ENCODE peak calls at places on chromosomes 13 and 19, in seven cellular contexts. A is sigmoid colon; S is foreskin keratinocyte; Q is heart left ventricle; N is CD4-positive, alpha-beta T cell; K is body of pancreas; I is BJ. O is an unnamed sample.

GRCh38 chr13:44903596-44903995 is 85.7 kb downstream of the NUFIP1 start:
- DNase-seq in S (no peak), Q (peak; percentile 81), N (no peak), I (peak; percentile 79), K (peak; percentile 47), A (peak; percentile 93), O (no peak)

GRCh38 chr19:46297700-46298476 is 1.0 kb downstream of the HIF3A start:
- DNase-seq in S (no peak), K (peak; percentile 41), I (no peak), A (peak; percentile 97), Q (peak; percentile 92), N (no peak), O (no peak)

GRCh38 chr13:45921337-45921736 is 69.8 kb upstream of the SIAH3 start:
- DNase-seq in K (no peak), S (no peak), A (no peak), N (no peak), I (no peak), Q (no peak), O (no peak)

GRCh38 chr19:42440357-42441046 is 2.2 kb downstream of the CXCL17 start:
- DNase-seq in A (peak; percentile 80), Q (peak; percentile 88), K (peak; percentile 84), I (no peak), S (no peak), N (peak; percentile 75), O (no peak)

GRCh38 chr19:42090687-42091086 is 14.7 kb downstream of the ZNF574 start:
- DNase-seq in S (no peak), I (no peak), A (no peak), Q (no peak), N (no peak), K (no peak), O (no peak)

GRCh38 chr19:4295972-4296771 is 6.0 kb downstream of the TMIGD2 start:
- DNase-seq in I (no peak), S (no peak), N (no peak), Q (no peak), K (no peak), A (no peak), O (no peak)

GRCh38 chr19:15240539-15240938 is 8.3 kb upstream of the EPHX3 start:
- DNase-seq in Q (no peak), I (no peak), A (no peak), S (no peak), N (no peak), K (no peak), O (no peak)

GRCh38 chr13:113090415-113090770 is 15.2 kb upstream of the F7 start:
- DNase-seq in Q (peak; percentile 18), S (no peak), N (no peak), A (peak; percentile 50), K (no peak), I (no peak), O (no peak)

GRCh38 chr19:17576758-17577532 is 21.5 kb downstream of the COLGALT1 start:
- DNase-seq in I (no peak), N (no peak), S (no peak), Q (no peak), K (no peak), A (no peak), O (no peak)

GRCh38 chr19:899363-900301 is 6.3 kb downstream of the RNU6-9 start:
- DNase-seq in I (no peak), N (no peak), A (no peak), S (no peak), Q (no peak), K (no peak), O (no peak)

GRCh38 chr19:39308531-39309304 is 11.9 kb downstream of the LRFN1 start:
- DNase-seq in I (no peak), A (peak; percentile 22), S (no peak), N (no peak), K (no peak), Q (no peak), O (no peak)

GRCh38 chr19:12828494-12828893 is 5.9 kb downstream of the RTBDN start:
- DNase-seq in A (no peak), N (no peak), Q (no peak), K (no peak), S (no peak), I (no peak), O (no peak)

GRCh38 chr19:12821761-12822160 is 12.6 kb downstream of the RTBDN start:
- DNase-seq in N (no peak), I (no peak), K (no peak), A (no peak), S (no peak), Q (no peak), O (no peak)

GRCh38 chr19:12825259-12826131 is 8.9 kb downstream of the RTBDN start:
- DNase-seq in N (no peak), S (no peak), A (no peak), I (no peak), K (no peak), Q (no peak), O (no peak)
- TF ChIP-seq CTCF in N (peak; percentile 16), S (peak; percentile 55), A (no peak), I (peak; percentile 47), K (peak; percentile 16), Q (no peak), O (peak; percentile 70)

DNA sequence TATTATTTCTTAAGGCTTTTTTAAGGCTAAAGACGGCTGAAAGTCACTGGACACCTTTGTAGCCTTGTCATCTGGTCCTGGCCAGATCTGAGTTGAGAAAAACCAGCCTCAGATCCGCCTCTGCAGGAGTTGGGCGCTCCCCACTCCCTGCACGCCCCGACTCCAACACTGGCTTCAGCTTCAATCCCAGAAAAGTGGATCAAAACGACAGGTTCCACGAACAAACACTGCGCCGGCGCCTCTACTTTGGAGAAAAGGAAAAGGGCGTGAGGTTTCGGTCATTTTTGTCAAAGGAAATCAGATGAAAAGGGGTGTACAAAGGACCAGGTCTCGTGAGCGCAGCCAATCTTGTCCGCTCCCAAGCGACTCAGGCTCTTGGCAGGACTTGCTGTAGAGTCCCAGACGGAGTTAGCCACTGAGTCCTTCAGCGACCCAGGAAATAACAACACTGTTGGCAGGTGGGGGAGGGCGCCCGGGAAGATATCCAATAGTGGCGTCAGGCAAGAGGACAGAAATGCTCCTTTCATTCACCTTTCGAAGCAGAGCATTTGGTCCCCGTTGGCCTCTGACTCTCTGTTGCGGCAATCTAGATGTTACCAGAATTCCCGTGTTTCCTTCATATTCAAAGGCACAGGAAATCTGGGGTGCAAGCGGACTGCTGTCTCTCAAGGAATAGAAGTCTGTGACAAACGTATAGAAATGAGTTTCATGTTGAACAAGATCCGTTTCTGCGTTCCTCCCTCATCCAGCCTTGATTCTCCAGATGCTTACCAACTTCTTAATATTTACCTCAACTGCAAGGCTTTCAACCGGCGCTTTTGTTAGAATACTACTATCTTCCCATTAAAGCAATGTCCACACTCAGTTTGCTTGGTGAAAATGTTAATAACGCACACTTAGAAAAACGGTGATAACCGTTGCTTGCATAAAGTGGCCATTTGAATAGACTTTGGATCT is 1.8 kb upstream of the CCNA1 start:
- DNase-seq in I (no peak), Q (no peak), N (no peak), K (peak; percentile 42), A (no peak), S (no peak), O (no peak)
- H3K27me3 ChIP-seq in I (peaks cover 20% of the 10 kb centered on the region), Q (peaks cover 12% of the 10 kb centered on the region), N (peaks cover 45% of the 10 kb centered on the region), K (no peaks in the 10 kb centered on the region), A (peaks cover 47% of the 10 kb centered on the region), S (peaks cover 62% of the 10 kb centered on the region), O (peaks cover 15% of the 10 kb centered on the region)

GRCh38 chr19:14097532-14098151 is 7.1 kb upstream of the SAMD1 start:
- DNase-seq in K (no peak), S (no peak), I (no peak), Q (no peak), A (no peak), N (no peak), O (no peak)
- TF ChIP-seq CTCF in K (no peak), S (peak; percentile 36), I (no peak), Q (peak; percentile 32), A (no peak), N (no peak), O (peak; percentile 6)

GRCh38 chr13:20436505-20436904 is 89.2 kb downstream of the CRYL1 start:
- DNase-seq in N (no peak), A (no peak), S (no peak), Q (no peak), I (no peak), K (no peak), O (no peak)

GRCh38 chr13:20441066-20441465 is 84.6 kb downstream of the CRYL1 start:
- DNase-seq in N (no peak), I (no peak), S (no peak), Q (no peak), A (no peak), K (no peak), O (no peak)

GRCh38 chr13:20441879-20442278 is 83.8 kb downstream of the CRYL1 start:
- DNase-seq in I (no peak), Q (no peak), N (no peak), S (peak; percentile 66), K (no peak), A (no peak), O (no peak)

GRCh38 chr13:20438801-20439200 is 86.9 kb downstream of the CRYL1 start:
- DNase-seq in N (no peak), Q (no peak), K (no peak), S (no peak), I (no peak), A (no peak), O (no peak)

DNA sequence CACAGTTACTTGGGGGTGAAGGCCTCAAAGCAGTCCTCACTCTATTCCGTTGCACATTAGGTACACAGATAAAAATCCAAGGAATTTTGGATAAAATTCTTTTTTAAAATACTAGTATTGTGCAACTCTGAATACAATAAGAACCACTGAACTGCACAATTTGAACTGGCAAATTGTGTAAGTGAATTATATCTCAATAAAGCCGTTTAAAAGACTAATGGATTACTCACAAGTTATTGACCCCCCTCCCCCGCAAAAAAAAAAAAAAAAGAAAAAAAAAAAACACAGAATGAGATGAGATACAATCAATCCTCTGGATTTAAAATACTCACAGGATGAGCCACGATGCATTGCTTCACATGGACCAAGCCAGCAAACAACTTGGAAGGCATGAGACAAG is 86.4 kb downstream of the CRYL1 start:
- DNase-seq in A (no peak), N (no peak), Q (no peak), K (no peak), I (no peak), S (no peak), O (no peak)
- H3K27me3 ChIP-seq in A (no peaks in the 10 kb centered on the region), N (no peaks in the 10 kb centered on the region), Q (no peaks in the 10 kb centered on the region), K (no peaks in the 10 kb centered on the region), I (peaks cover 4% of the 10 kb centered on the region), S (no peaks in the 10 kb centered on the region), O (peaks cover 5% of the 10 kb centered on the region)

DNA sequence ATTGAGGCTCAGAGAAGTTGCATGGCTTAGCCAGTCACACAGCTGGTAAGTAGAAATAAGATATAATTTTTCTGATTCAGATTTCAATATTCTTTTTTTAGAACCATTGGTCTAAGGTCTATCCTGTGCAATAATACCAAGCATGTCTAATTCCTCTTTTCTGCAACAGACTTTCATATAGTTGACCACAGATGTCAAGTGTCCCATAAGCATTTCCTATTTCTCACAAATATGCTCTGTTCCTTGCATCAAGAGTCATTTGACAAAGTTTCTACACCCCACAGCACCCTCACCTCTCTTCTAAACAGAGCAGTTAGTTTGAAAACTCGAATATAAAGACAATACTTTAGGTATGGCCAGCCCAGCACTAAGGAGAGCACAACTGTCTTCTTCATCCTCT is 26.8 kb upstream of the SACS start:
- DNase-seq in S (no peak), I (no peak), N (no peak), K (no peak), Q (no peak), A (no peak), O (no peak)
- TF ChIP-seq CTCF in S (no peak), I (no peak), N (no peak), K (no peak), Q (no peak), A (no peak), O (no peak)

GRCh38 chr19:7773841-7774240 is 10.8 kb downstream of the CLEC4M start:
- DNase-seq in Q (no peak), N (no peak), K (no peak), A (no peak), S (peak; percentile 71), I (no peak), O (no peak)
- H3K27me3 ChIP-seq in Q (peaks cover 5% of the 10 kb centered on the region), N (no peaks in the 10 kb centered on the region), K (no peaks in the 10 kb centered on the region), A (peaks cover 9% of the 10 kb centered on the region), S (peaks cover 23% of the 10 kb centered on the region), I (peaks cover 2% of the 10 kb centered on the region), O (no peaks in the 10 kb centered on the region)

O was measured in kidney epithelial cell.